ENCODE peak calls at places on chromosomes 13 and 19, in five cellular contexts. E, T, I, L and P are unnamed samples.
A peak's percentile ranks its signal among the peaks of the same experiment; 100 is the strongest.

GRCh38 chr13:69300131-69300530 is 807.5 kb upstream of the ATXN8OS start:
- DNase-seq in E (no peak), T (no peak), I (no peak), L (no peak), P (no peak)

GRCh38 chr13:77891486-77891885 is 27.1 kb downstream of the EDNRB start:
- DNase-seq in E (no peak), T (peak; percentile 7), I (no peak), L (no peak), P (no peak)

GRCh38 chr19:46009530-46010510 is 13.0 kb downstream of the PGLYRP1 start:
- DNase-seq in E (peak; percentile 44), T (peak; percentile 60), I (no peak), L (peak; percentile 47), P (peak; percentile 75)

GRCh38 chr13:31891472-31891871 is 140.1 kb upstream of the FRY start:
- DNase-seq in E (no peak), T (no peak), I (no peak), L (no peak), P (no peak)

GRCh38 chr19:4575978-4576933 is 16.8 kb upstream of the SEMA6B start:
- DNase-seq in E (peak; percentile 56), T (peak; percentile 50), I (peak; percentile 79), L (peak; percentile 39), P (peak; percentile 75)

GRCh38 chr13:38957794-38958592 is 32.6 kb downstream of the STOML3 start:
- DNase-seq in E (no peak), T (no peak), I (no peak), L (no peak), P (no peak)

GRCh38 chr19:48606463-48607358 is at the start of gene SPACA4:
- DNase-seq in E (no peak), T (no peak), I (no peak), L (no peak), P (no peak)

GRCh38 chr19:48190288-48191284 is 20.1 kb downstream of the ZSWIM9 start:
- DNase-seq in E (no peak), T (peak; percentile 18), I (no peak), L (peak; percentile 23), P (peak; percentile 66)

GRCh38 chr19:10805758-10806247 is 30.2 kb downstream of the TMED1 start:
- DNase-seq in E (no peak), T (no peak), I (no peak), L (no peak), P (no peak)

GRCh38 chr19:7868326-7868670 is 5.9 kb downstream of the PRR36 start:
- DNase-seq in E (no peak), T (peak; percentile 25), I (no peak), L (no peak), P (no peak)

GRCh38 chr13:59458908-59459579 is 704.7 kb downstream of the DIAPH3 start:
- DNase-seq in E (no peak), T (peak; percentile 1), I (peak; percentile 5), L (no peak), P (no peak)

GRCh38 chr13:46561691-46562090 is 8.7 kb downstream of the LRCH1 start:
- DNase-seq in E (no peak), T (no peak), I (no peak), L (no peak), P (no peak)

GRCh38 chr13:112506046-112506445 is 81.9 kb downstream of the TUBGCP3 start:
- DNase-seq in E (no peak), T (peak; percentile 8), I (no peak), L (no peak), P (no peak)

GRCh38 chr19:3548594-3548993 is 8.8 kb downstream of the MFSD12 start:
- DNase-seq in E (no peak), T (no peak), I (no peak), L (no peak), P (no peak)

GRCh38 chr19:49213791-49214190 is 56.2 kb downstream of the TRPM4 start:
- DNase-seq in E (no peak), T (no peak), I (no peak), L (no peak), P (no peak)

GRCh38 chr19:40466219-40467006 is at the start of gene SPTBN4:
- DNase-seq in E (peak; percentile 66), T (no peak), I (no peak), L (peak; percentile 64), P (peak; percentile 42)

GRCh38 chr19:40147693-40148347 is 43.4 kb upstream of the MAP3K10 start:
- DNase-seq in E (no peak), T (peak; percentile 83), I (peak; percentile 81), L (no peak), P (no peak)

GRCh38 chr13:26743971-26744370 is 16.6 kb downstream of the GPR12 start:
- DNase-seq in E (no peak), T (no peak), I (no peak), L (no peak), P (no peak)

GRCh38 chr13:28684257-28684656 is 25.3 kb downstream of the POMP start:
- DNase-seq in E (no peak), T (peak; percentile 4), I (no peak), L (no peak), P (no peak)

GRCh38 chr19:9498183-9498902 is at the start of gene ZNF560:
- DNase-seq in E (no peak), T (peak; percentile 82), I (no peak), L (no peak), P (no peak)

GRCh38 chr13:40181203-40181845 is 485.1 kb downstream of the FOXO1 start:
- DNase-seq in E (no peak), T (peak; percentile 56), I (no peak), L (no peak), P (no peak)

GRCh38 chr19:39918183-39918651 is 16.2 kb downstream of the FCGBP start:
- DNase-seq in E (no peak), T (no peak), I (no peak), L (no peak), P (no peak)

GRCh38 chr19:3027292-3027691 is 1.8 kb downstream of the TLE2 start:
- DNase-seq in E (no peak), T (no peak), I (no peak), L (no peak), P (no peak)

GRCh38 chr19:32717496-32717895 is 2.1 kb upstream of the TDRD12 start:
- DNase-seq in E (no peak), T (no peak), I (no peak), L (no peak), P (no peak)

GRCh38 chr13:63336549-63336948 is 1920.9 kb upstream of the PCDH20 start:
- DNase-seq in E (no peak), T (no peak), I (no peak), L (no peak), P (no peak)

GRCh38 chr19:39833160-39833463 is 850 bp downstream of the DYRK1B start:
- DNase-seq in E (no peak), T (no peak), I (no peak), L (no peak), P (no peak)

GRCh38 chr19:17303167-17303939 is at the start of gene ABHD8:
- DNase-seq in E (peak; percentile 82), T (peak; percentile 91), I (peak; percentile 92), L (peak; percentile 81), P (peak; percentile 96)

GRCh38 chr13:77544365-77544764 is 8.9 kb downstream of the SCEL start:
- DNase-seq in E (no peak), T (no peak), I (no peak), L (no peak), P (no peak)

GRCh38 chr19:47518139-47518538 is 3.3 kb upstream of the NAPA start:
- DNase-seq in E (peak; percentile 28), T (no peak), I (no peak), L (no peak), P (peak; percentile 75)

GRCh38 chr19:15829277-15829770 is 13.9 kb upstream of the OR10H1 start:
- DNase-seq in E (no peak), T (no peak), I (no peak), L (no peak), P (no peak)

GRCh38 chr13:110711778-110712070 is 1.8 kb upstream of the ING1 start:
- DNase-seq in E (no peak), T (no peak), I (no peak), L (no peak), P (no peak)

GRCh38 chr13:26476744-26477129 is 80.7 kb upstream of the WASF3 start:
- DNase-seq in E (no peak), T (no peak), I (no peak), L (no peak), P (no peak)

GRCh38 chr19:30881986-30882385 is 467.2 kb downstream of the TSHZ3 start:
- DNase-seq in E (no peak), T (no peak), I (no peak), L (no peak), P (no peak)

GRCh38 chr19:52507266-52507665 is 20.2 kb upstream of the ZNF808 start:
- DNase-seq in E (no peak), T (peak; percentile 48), I (no peak), L (no peak), P (no peak)